ENCODE peak calls at places on chromosome 13, in four cellular contexts. One of them, this sample, is unnamed.

GRCh38 chr13:20475927-20476691 is 49.5 kb downstream of the CRYL1 start:
- DNase-seq in right atrium auricular region: no peak
- DNase-seq in body of pancreas: peak
- DNase-seq in MM.1S: peak
- DNase-seq in this sample: peak

GRCh38 chr13:70253834-70254233 is 145.6 kb upstream of the KLHL1 start:
- DNase-seq in right atrium auricular region: no peak
- DNase-seq in body of pancreas: no peak
- DNase-seq in MM.1S: peak
- DNase-seq in this sample: no peak

GRCh38 chr13:98827449-98827848 is 75.0 kb upstream of the SLC15A1 start:
- DNase-seq in right atrium auricular region: no peak
- DNase-seq in body of pancreas: no peak
- DNase-seq in MM.1S: no peak
- DNase-seq in this sample: no peak

GRCh38 chr13:20221772-20222171 is 10.3 kb downstream of the GJB6 start:
- DNase-seq in right atrium auricular region: no peak
- DNase-seq in body of pancreas: no peak
- DNase-seq in MM.1S: no peak
- DNase-seq in this sample: no peak

GRCh38 chr13:102400619-102401125 is 1.2 kb downstream of the FGF14 start:
- DNase-seq in right atrium auricular region: peak
- DNase-seq in body of pancreas: peak
- DNase-seq in MM.1S: no peak
- DNase-seq in this sample: no peak

GRCh38 chr13:106573855-106574254 is 5.9 kb upstream of the ARGLU1 start:
- DNase-seq in right atrium auricular region: peak
- DNase-seq in body of pancreas: no peak
- DNase-seq in MM.1S: no peak
- DNase-seq in this sample: no peak

GRCh38 chr13:29210676-29211075 is 384.8 kb downstream of the SLC7A1 start:
- DNase-seq in right atrium auricular region: no peak
- DNase-seq in body of pancreas: no peak
- DNase-seq in MM.1S: no peak
- DNase-seq in this sample: no peak

GRCh38 chr13:90547272-90547790 is 800.2 kb upstream of the MIR17HG start:
- DNase-seq in right atrium auricular region: no peak
- DNase-seq in body of pancreas: no peak
- DNase-seq in MM.1S: no peak
- DNase-seq in this sample: no peak

GRCh38 chr13:44698076-44698475 is 121.9 kb upstream of the TSC22D1 start:
- DNase-seq in right atrium auricular region: no peak
- DNase-seq in body of pancreas: no peak
- DNase-seq in MM.1S: no peak
- DNase-seq in this sample: no peak

GRCh38 chr13:72141845-72142470 is 275.0 kb upstream of the DACH1 start:
- DNase-seq in right atrium auricular region: no peak
- DNase-seq in body of pancreas: no peak
- DNase-seq in MM.1S: no peak
- DNase-seq in this sample: no peak

GRCh38 chr13:45040626-45041025 is 51.3 kb downstream of the GPALPP1 start:
- DNase-seq in right atrium auricular region: no peak
- DNase-seq in body of pancreas: no peak
- DNase-seq in MM.1S: no peak
- DNase-seq in this sample: no peak

GRCh38 chr13:98434060-98434459 is 142.8 kb downstream of the STK24 start:
- DNase-seq in right atrium auricular region: no peak
- DNase-seq in body of pancreas: no peak
- DNase-seq in MM.1S: no peak
- DNase-seq in this sample: no peak

GRCh38 chr13:40211586-40211968 is 454.9 kb downstream of the FOXO1 start:
- DNase-seq in right atrium auricular region: no peak
- DNase-seq in body of pancreas: no peak
- DNase-seq in MM.1S: no peak
- DNase-seq in this sample: no peak

GRCh38 chr13:40812724-40813445 is 23.5 kb downstream of the SLC25A15 start:
- DNase-seq in right atrium auricular region: no peak
- DNase-seq in body of pancreas: no peak
- DNase-seq in MM.1S: no peak
- DNase-seq in this sample: no peak

GRCh38 chr13:20160346-20161274 is at the start of gene GJA3:
- DNase-seq in right atrium auricular region: peak
- DNase-seq in body of pancreas: no peak
- DNase-seq in MM.1S: no peak
- DNase-seq in this sample: peak

GRCh38 chr13:49256841-49257240 is 9.1 kb downstream of the CDADC1 start:
- DNase-seq in right atrium auricular region: no peak
- DNase-seq in body of pancreas: no peak
- DNase-seq in MM.1S: no peak
- DNase-seq in this sample: no peak

GRCh38 chr13:24178847-24179845 is 18.6 kb downstream of the SPATA13 start:
- DNase-seq in right atrium auricular region: no peak
- DNase-seq in body of pancreas: no peak
- DNase-seq in MM.1S: no peak
- DNase-seq in this sample: no peak

GRCh38 chr13:40058757-40059236 is 403.3 kb downstream of the COG6 start:
- DNase-seq in right atrium auricular region: no peak
- DNase-seq in body of pancreas: no peak
- DNase-seq in MM.1S: no peak
- DNase-seq in this sample: no peak

GRCh38 chr13:23427342-23428182 is 5.9 kb downstream of the SACS start:
- DNase-seq in right atrium auricular region: no peak
- DNase-seq in body of pancreas: peak
- DNase-seq in MM.1S: no peak
- DNase-seq in this sample: no peak

GRCh38 chr13:45297456-45298205 is 43.4 kb downstream of the TPT1 start:
- DNase-seq in right atrium auricular region: no peak
- DNase-seq in body of pancreas: no peak
- DNase-seq in MM.1S: peak
- DNase-seq in this sample: no peak

GRCh38 chr13:80001510-80001842 is 339.4 kb downstream of the SPRY2 start:
- DNase-seq in right atrium auricular region: no peak
- DNase-seq in body of pancreas: no peak
- DNase-seq in MM.1S: no peak
- DNase-seq in this sample: no peak

GRCh38 chr13:91347996-91348905 is 764 bp downstream of the MIR17HG start:
- DNase-seq in right atrium auricular region: no peak
- DNase-seq in body of pancreas: peak
- DNase-seq in MM.1S: peak
- DNase-seq in this sample: peak

GRCh38 chr13:91955546-91956355 is 557.3 kb downstream of the GPC5 start:
- DNase-seq in right atrium auricular region: no peak
- DNase-seq in body of pancreas: no peak
- DNase-seq in MM.1S: no peak
- DNase-seq in this sample: no peak

GRCh38 chr13:24502567-24503375 is 9.8 kb downstream of the PARP4 start:
- DNase-seq in right atrium auricular region: no peak
- DNase-seq in body of pancreas: no peak
- DNase-seq in MM.1S: no peak
- DNase-seq in this sample: no peak

GRCh38 chr13:42401376-42401775 is 129.4 kb downstream of the AKAP11 start:
- DNase-seq in right atrium auricular region: no peak
- DNase-seq in body of pancreas: no peak
- DNase-seq in MM.1S: no peak
- DNase-seq in this sample: no peak

GRCh38 chr13:75934889-75935288 is 298.8 kb downstream of the LMO7 start:
- DNase-seq in right atrium auricular region: no peak
- DNase-seq in body of pancreas: no peak
- DNase-seq in MM.1S: no peak
- DNase-seq in this sample: no peak

GRCh38 chr13:109271991-109272454 is 514.4 kb downstream of the IRS2 start:
- DNase-seq in right atrium auricular region: no peak
- DNase-seq in body of pancreas: no peak
- DNase-seq in MM.1S: no peak
- DNase-seq in this sample: no peak

GRCh38 chr13:74104661-74105275 is 29.4 kb downstream of the KLF12 start:
- DNase-seq in right atrium auricular region: no peak
- DNase-seq in body of pancreas: no peak
- DNase-seq in MM.1S: no peak
- DNase-seq in this sample: no peak

GRCh38 chr13:83943530-83944279 is 61.4 kb upstream of the SLITRK1 start:
- DNase-seq in right atrium auricular region: no peak
- DNase-seq in body of pancreas: peak
- DNase-seq in MM.1S: no peak
- DNase-seq in this sample: no peak

GRCh38 chr13:42102961-42103688 is 54.7 kb downstream of the DGKH start:
- DNase-seq in right atrium auricular region: no peak
- DNase-seq in body of pancreas: no peak
- DNase-seq in MM.1S: no peak
- DNase-seq in this sample: no peak

GRCh38 chr13:102911336-102911735 is 65.5 kb downstream of the ERCC5 start:
- DNase-seq in right atrium auricular region: no peak
- DNase-seq in body of pancreas: no peak
- DNase-seq in MM.1S: no peak
- DNase-seq in this sample: no peak

GRCh38 chr13:20118268-20119140 is 42.3 kb downstream of the GJA3 start:
- DNase-seq in right atrium auricular region: no peak
- DNase-seq in body of pancreas: peak
- DNase-seq in MM.1S: no peak
- DNase-seq in this sample: peak

GRCh38 chr13:98976338-98976737 is 1.5 kb downstream of the DOCK9 start:
- DNase-seq in right atrium auricular region: no peak
- DNase-seq in body of pancreas: no peak
- DNase-seq in MM.1S: no peak
- DNase-seq in this sample: no peak

GRCh38 chr13:66748712-66749111 is 481.4 kb downstream of the PCDH9 start:
- DNase-seq in right atrium auricular region: no peak
- DNase-seq in body of pancreas: no peak
- DNase-seq in MM.1S: no peak
- DNase-seq in this sample: no peak

GRCh38 chr13:38950987-38951386 is 39.6 kb downstream of the STOML3 start:
- DNase-seq in right atrium auricular region: no peak
- DNase-seq in body of pancreas: no peak
- DNase-seq in MM.1S: no peak
- DNase-seq in this sample: no peak
- H3K27ac ChIP-seq in right atrium auricular region: no peak
- H3K27ac ChIP-seq in body of pancreas: no peak
- H3K27ac ChIP-seq in MM.1S: no peak
- H3K27ac ChIP-seq in this sample: no peak

GRCh38 chr13:114101325-114101821 is 31.1 kb downstream of the RASA3 start:
- DNase-seq in right atrium auricular region: no peak
- DNase-seq in body of pancreas: no peak
- DNase-seq in MM.1S: no peak
- DNase-seq in this sample: no peak
- H3K27ac ChIP-seq in right atrium auricular region: peak
- H3K27ac ChIP-seq in body of pancreas: peak
- H3K27ac ChIP-seq in MM.1S: peak
- H3K27ac ChIP-seq in this sample: peak

DNA sequence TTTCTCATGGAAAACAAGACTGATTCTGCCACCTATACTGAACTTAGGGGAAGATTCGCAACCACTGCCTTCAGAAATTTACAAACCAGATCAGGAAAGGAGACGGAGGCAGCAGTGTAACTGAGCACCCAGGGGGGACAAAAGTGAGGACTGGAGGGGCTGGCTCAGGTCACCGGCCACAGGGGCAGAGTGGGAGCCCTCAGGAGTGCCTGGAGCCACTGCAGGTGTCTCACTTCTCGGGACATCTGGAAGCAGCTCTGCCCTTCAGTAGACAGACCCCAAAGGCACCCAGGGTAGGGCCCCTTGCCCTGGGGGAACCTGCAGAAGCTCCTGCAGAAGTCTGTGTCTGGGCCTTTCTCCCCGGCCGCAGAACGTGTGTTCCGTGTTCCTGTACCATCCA is 5.8 kb downstream of the ARHGEF7 start:
- DNase-seq in right atrium auricular region: no peak
- DNase-seq in body of pancreas: no peak
- DNase-seq in MM.1S: no peak
- DNase-seq in this sample: no peak
- H3K27ac ChIP-seq in right atrium auricular region: no peak
- H3K27ac ChIP-seq in body of pancreas: no peak
- H3K27ac ChIP-seq in MM.1S: no peak
- H3K27ac ChIP-seq in this sample: no peak

GRCh38 chr13:46759861-46760260 is 37.1 kb downstream of the ESD start:
- DNase-seq in right atrium auricular region: no peak
- DNase-seq in body of pancreas: no peak
- DNase-seq in MM.1S: no peak
- DNase-seq in this sample: no peak
- H3K27ac ChIP-seq in right atrium auricular region: no peak
- H3K27ac ChIP-seq in body of pancreas: peak
- H3K27ac ChIP-seq in MM.1S: no peak
- H3K27ac ChIP-seq in this sample: no peak

DNA sequence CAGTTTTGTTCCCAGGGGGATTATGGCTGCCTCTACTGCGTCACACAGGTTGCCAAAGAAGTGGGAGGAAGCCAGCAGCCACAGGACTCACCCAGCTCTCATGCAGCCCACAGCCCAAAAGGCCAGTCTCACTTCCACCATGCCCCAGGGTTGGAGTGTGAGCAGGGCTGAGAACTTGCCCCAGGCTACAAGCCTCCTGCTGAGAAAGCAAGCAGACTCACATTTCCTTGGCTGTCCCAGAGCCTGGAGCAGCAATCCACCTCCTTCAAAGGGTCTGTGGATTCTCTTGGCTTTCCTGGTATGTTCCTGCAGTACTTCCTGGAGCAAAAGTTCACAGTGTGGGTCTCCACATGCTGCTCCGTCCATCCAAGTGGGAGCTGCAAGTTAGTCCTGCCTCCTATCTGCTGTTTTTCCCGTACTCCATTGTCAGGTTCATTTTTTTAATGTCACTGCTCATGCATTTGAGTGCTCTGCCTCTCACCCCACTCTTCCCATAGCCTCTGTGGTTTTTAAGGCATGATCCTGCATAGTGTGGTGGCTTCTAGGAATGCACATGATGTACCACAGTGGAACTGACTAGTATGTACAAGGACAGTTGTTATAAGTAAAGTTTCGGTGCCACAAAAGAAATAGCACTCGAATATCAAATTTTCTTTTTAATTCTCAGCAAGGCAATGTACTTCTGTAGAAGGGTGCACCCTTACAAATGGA is 56.2 kb upstream of the ARHGEF7 start:
- DNase-seq in right atrium auricular region: peak
- DNase-seq in body of pancreas: no peak
- DNase-seq in MM.1S: no peak
- DNase-seq in this sample: no peak
- H3K27ac ChIP-seq in right atrium auricular region: no peak
- H3K27ac ChIP-seq in body of pancreas: no peak
- H3K27ac ChIP-seq in MM.1S: no peak
- H3K27ac ChIP-seq in this sample: no peak

DNA sequence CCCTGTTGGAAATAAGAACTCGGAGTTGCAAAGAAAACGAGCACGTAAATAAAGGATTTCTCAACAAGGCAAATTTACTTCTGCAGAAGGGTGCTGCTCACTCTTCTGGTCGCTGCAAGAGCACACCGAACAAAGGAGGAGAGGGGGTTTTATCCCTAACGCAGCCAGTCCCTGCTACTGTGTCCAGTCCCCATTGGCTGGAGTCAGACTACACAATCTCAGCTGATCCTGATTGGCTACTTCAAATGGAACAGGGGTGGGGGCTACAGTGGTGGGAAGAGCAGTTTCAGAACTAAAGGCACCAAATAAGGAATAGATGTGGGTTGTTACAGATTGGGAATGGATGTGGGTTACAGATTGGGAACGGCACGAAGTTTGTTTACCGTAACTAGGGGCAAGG is 63.9 kb upstream of the MCF2L start:
- DNase-seq in right atrium auricular region: no peak
- DNase-seq in body of pancreas: no peak
- DNase-seq in MM.1S: no peak
- DNase-seq in this sample: no peak
- H3K27ac ChIP-seq in right atrium auricular region: no peak
- H3K27ac ChIP-seq in body of pancreas: no peak
- H3K27ac ChIP-seq in MM.1S: no peak
- H3K27ac ChIP-seq in this sample: no peak

This sample was measured in CD4-positive, CD25-positive, alpha-beta regulatory T cell.